ENCODE peak calls at places on chromosomes 2 and 18, in four cellular contexts. N, P, Z and I are unnamed samples.

GRCh38 chr2:86417961-86418360 is 23.2 kb upstream of the KDM3A start:
- DNase-seq in N (peak; percentile 31), P (no peak), Z (no peak), I (peak; percentile 62)

GRCh38 chr2:240146141-240146561 is 5.7 kb upstream of the OTOS start:
- DNase-seq in N (no peak), P (no peak), Z (no peak), I (no peak)

GRCh38 chr18:6414723-6415362 is at the start of gene L3MBTL4:
- DNase-seq in N (peak; percentile 12), P (no peak), Z (no peak), I (no peak)

GRCh38 chr2:104744537-104744936 is 109.4 kb upstream of the POU3F3 start:
- DNase-seq in N (no peak), P (no peak), Z (no peak), I (no peak)

GRCh38 chr18:54392621-54393023 is 34.9 kb downstream of the C18orf54 start:
- DNase-seq in N (peak; percentile 51), P (peak; percentile 81), Z (peak; percentile 13), I (peak; percentile 51)

GRCh38 chr2:234679766-234680687 is 183.1 kb upstream of the ARL4C start:
- DNase-seq in N (peak; percentile 95), P (no peak), Z (peak; percentile 67), I (peak; percentile 91)

GRCh38 chr18:52670903-52671302 is 330.9 kb downstream of the DCC start:
- DNase-seq in N (no peak), P (peak; percentile 25), Z (no peak), I (peak; percentile 9)

GRCh38 chr2:212922701-212923100 is 228.7 kb downstream of the IKZF2 start:
- DNase-seq in N (no peak), P (no peak), Z (no peak), I (no peak)

GRCh38 chr18:75139226-75139911 is 69.6 kb downstream of the PTGR3 start:
- DNase-seq in N (no peak), P (no peak), Z (no peak), I (no peak)